ENCODE peak calls at places on chromosomes 13 and 19, in eight cellular contexts. G, W, R, Q, Z, D, L and T are unnamed samples.

GRCh38 chr13:23609414-23610186 is 39.4 kb downstream of the TNFRSF19 start:
- DNase-seq in G (peak), W (no peak), R (no peak), Q (peak), Z (no peak), D (no peak), L (peak), T (peak)

GRCh38 chr13:76667551-76667950 is 218.7 kb downstream of the KCTD12 start:
- DNase-seq in G (no peak), W (no peak), R (no peak), Q (peak), Z (no peak), D (no peak), L (peak), T (peak)

GRCh38 chr19:17877696-17878095 is 6.0 kb downstream of the SLC5A5 start:
- DNase-seq in G (no peak), W (no peak), R (no peak), Q (no peak), Z (no peak), D (no peak), L (no peak), T (no peak)

GRCh38 chr19:50418186-50419021 is at the start of gene SPIB:
- DNase-seq in G (no peak), W (no peak), R (no peak), Q (no peak), Z (no peak), D (no peak), L (no peak), T (no peak)

GRCh38 chr13:61339054-61339621 is 76.5 kb downstream of the PCDH20 start:
- DNase-seq in G (no peak), W (no peak), R (no peak), Q (no peak), Z (no peak), D (no peak), L (no peak), T (no peak)

GRCh38 chr19:33376423-33376822 is 2.9 kb downstream of the CEBPG start:
- DNase-seq in G (no peak), W (peak), R (peak), Q (peak), Z (peak), D (no peak), L (peak), T (peak)

GRCh38 chr19:41893899-41894298 is 10.9 kb downstream of the ARHGEF1 start:
- DNase-seq in G (no peak), W (no peak), R (no peak), Q (no peak), Z (no peak), D (no peak), L (peak), T (no peak)

GRCh38 chr19:33193864-33194362 is at the start of gene LRP3:
- DNase-seq in G (no peak), W (no peak), R (no peak), Q (no peak), Z (no peak), D (no peak), L (peak), T (peak)

GRCh38 chr13:100306042-100306441 is 217.1 kb downstream of the PCCA start:
- DNase-seq in G (no peak), W (no peak), R (no peak), Q (no peak), Z (no peak), D (no peak), L (no peak), T (no peak)

GRCh38 chr19:2788237-2788636 is 2.9 kb downstream of the THOP1 start:
- DNase-seq in G (no peak), W (no peak), R (no peak), Q (no peak), Z (no peak), D (no peak), L (no peak), T (no peak)

GRCh38 chr13:76822691-76823267 is 63.4 kb downstream of the KCTD12 start:
- DNase-seq in G (no peak), W (peak), R (peak), Q (peak), Z (no peak), D (no peak), L (peak), T (peak)

GRCh38 chr19:16234552-16235445 is 37.1 kb downstream of the AP1M1 start:
- DNase-seq in G (no peak), W (no peak), R (no peak), Q (no peak), Z (no peak), D (no peak), L (no peak), T (no peak)

GRCh38 chr13:99956473-99957349 is 14.9 kb downstream of the ZIC5 start:
- DNase-seq in G (no peak), W (no peak), R (no peak), Q (no peak), Z (no peak), D (no peak), L (no peak), T (no peak)

GRCh38 chr19:36140289-36141038 is 598 bp downstream of the CAPNS1 start:
- DNase-seq in G (peak), W (peak), R (peak), Q (no peak), Z (peak), D (peak), L (peak), T (peak)

GRCh38 chr13:104750377-104750776 is 1684.2 kb upstream of the SLC10A2 start:
- DNase-seq in G (no peak), W (peak), R (peak), Q (no peak), Z (no peak), D (no peak), L (peak), T (peak)

GRCh38 chr19:18725755-18726416 is 42.4 kb downstream of the CRTC1 start:
- DNase-seq in G (peak), W (no peak), R (no peak), Q (no peak), Z (no peak), D (no peak), L (no peak), T (no peak)

GRCh38 chr13:35855531-35856019 is 275.6 kb downstream of the DCLK1 start:
- DNase-seq in G (no peak), W (peak), R (peak), Q (no peak), Z (no peak), D (no peak), L (peak), T (peak)

GRCh38 chr19:55082023-55082851 is 6.6 kb downstream of the EPS8L1 start:
- DNase-seq in G (no peak), W (no peak), R (no peak), Q (no peak), Z (peak), D (no peak), L (peak), T (peak)

GRCh38 chr19:50661087-50661486 is 11.8 kb downstream of the C19orf81 start:
- DNase-seq in G (no peak), W (no peak), R (no peak), Q (no peak), Z (no peak), D (no peak), L (no peak), T (no peak)

GRCh38 chr19:32404939-32405430 is 585 bp upstream of the DPY19L3 start:
- DNase-seq in G (no peak), W (peak), R (no peak), Q (no peak), Z (peak), D (no peak), L (peak), T (no peak)

GRCh38 chr13:29743229-29743786 is 107.1 kb downstream of the UBL3 start:
- DNase-seq in G (no peak), W (no peak), R (no peak), Q (peak), Z (no peak), D (no peak), L (no peak), T (peak)